ENCODE peak calls at places on chromosomes 2 and 18, in six cellular contexts. E is breast epithelium; K is A549; Z is activated T-cell treated with anti-CD3 and anti-CD28 coated beads, Interleukin-2, amount 50 U/mL, for 24 hours; Q is mesothelial cell of epicardium; C is NCI-H1417. V is an unnamed sample.

GRCh38 chr2:95314964-95315611 is 17.9 kb downstream of the KCNIP3 start:
- DNase-seq in E (peak), K (peak), Z (no peak), Q (no peak), C (no peak), V (no peak)

GRCh38 chr2:156182132-156182531 is 150.4 kb downstream of the NR4A2 start:
- DNase-seq in E (peak), K (no peak), Z (no peak), Q (no peak), C (peak), V (no peak)

GRCh38 chr2:215695876-215696275 is 260.0 kb upstream of the FN1 start:
- DNase-seq in E (no peak), K (no peak), Z (no peak), Q (no peak), C (no peak), V (no peak)

GRCh38 chr2:28665041-28665704 is 86.5 kb upstream of the PPP1CB start:
- DNase-seq in E (peak), K (no peak), Z (no peak), Q (no peak), C (peak), V (peak)

GRCh38 chr2:60556998-60557955 is 3.8 kb upstream of the BCL11A start:
- DNase-seq in E (no peak), K (no peak), Z (no peak), Q (no peak), C (peak), V (no peak)

GRCh38 chr18:75830848-75831247 is 403.3 kb upstream of the SMIM21 start:
- DNase-seq in E (no peak), K (no peak), Z (no peak), Q (no peak), C (no peak), V (no peak)

GRCh38 chr18:54766631-54767030 is 61.6 kb upstream of the RAB27B start:
- DNase-seq in E (no peak), K (no peak), Z (no peak), Q (no peak), C (no peak), V (no peak)

GRCh38 chr2:3356799-3357198 is 20.8 kb downstream of the EIPR1 start:
- DNase-seq in E (no peak), K (no peak), Z (no peak), Q (no peak), C (no peak), V (no peak)

GRCh38 chr18:44682871-44683221 is 2.2 kb downstream of the SETBP1 start:
- DNase-seq in E (no peak), K (no peak), Z (no peak), Q (no peak), C (peak), V (no peak)

GRCh38 chr2:219468410-219469185 is 30.1 kb upstream of the GMPPA start:
- DNase-seq in E (no peak), K (no peak), Z (no peak), Q (no peak), C (no peak), V (no peak)

GRCh38 chr2:221203846-221204245 is 368.3 kb downstream of the EPHA4 start:
- DNase-seq in E (no peak), K (no peak), Z (no peak), Q (no peak), C (peak), V (no peak)

GRCh38 chr18:32595735-32596134 is 125.1 kb upstream of the GAREM1 start:
- DNase-seq in E (no peak), K (no peak), Z (no peak), Q (no peak), C (no peak), V (no peak)

GRCh38 chr2:80166457-80166856 is 138.1 kb downstream of the LRRTM1 start:
- DNase-seq in E (no peak), K (no peak), Z (no peak), Q (no peak), C (no peak), V (no peak)

GRCh38 chr2:6580982-6581381 is 284.7 kb downstream of the CMPK2 start:
- DNase-seq in E (no peak), K (no peak), Z (no peak), Q (no peak), C (no peak), V (no peak)

GRCh38 chr2:134217924-134218323 is 35.9 kb upstream of the MGAT5 start:
- DNase-seq in E (no peak), K (no peak), Z (no peak), Q (no peak), C (no peak), V (no peak)

GRCh38 chr2:178700922-178701342 is 106.3 kb downstream of the TTN start:
- DNase-seq in E (no peak), K (peak), Z (no peak), Q (no peak), C (peak), V (no peak)

GRCh38 chr2:229268626-229269025 is 2.5 kb downstream of the PID1 start:
- DNase-seq in E (no peak), K (no peak), Z (no peak), Q (no peak), C (peak), V (no peak)

GRCh38 chr2:84297155-84297554 is 161.9 kb downstream of the SUCLG1 start:
- DNase-seq in E (no peak), K (no peak), Z (no peak), Q (no peak), C (no peak), V (no peak)

GRCh38 chr2:2007551-2008501 is 263.5 kb upstream of the PXDN start:
- DNase-seq in E (no peak), K (no peak), Z (no peak), Q (no peak), C (no peak), V (no peak)

GRCh38 chr2:97871096-97871780 is 124.5 kb downstream of the TMEM131 start:
- DNase-seq in E (no peak), K (no peak), Z (no peak), Q (no peak), C (no peak), V (no peak)

GRCh38 chr2:62895632-62896009 is 155.0 kb upstream of the OTX1 start:
- DNase-seq in E (no peak), K (no peak), Z (no peak), Q (no peak), C (no peak), V (no peak)

GRCh38 chr2:133574186-133574585 is 5.9 kb upstream of the NCKAP5 start:
- DNase-seq in E (no peak), K (no peak), Z (no peak), Q (no peak), C (no peak), V (no peak)

GRCh38 chr2:11129598-11130449 is 25.4 kb upstream of the SLC66A3 start:
- DNase-seq in E (peak), K (peak), Z (peak), Q (peak), C (peak), V (no peak)

GRCh38 chr2:75356857-75357256 is 157.5 kb upstream of the TACR1 start:
- DNase-seq in E (no peak), K (no peak), Z (no peak), Q (no peak), C (no peak), V (no peak)

GRCh38 chr18:39494211-39494896 is 1928.8 kb upstream of the CELF4 start:
- DNase-seq in E (no peak), K (no peak), Z (no peak), Q (no peak), C (no peak), V (no peak)

GRCh38 chr2:147399011-147399410 is 445.8 kb upstream of the ACVR2A start:
- DNase-seq in E (no peak), K (no peak), Z (no peak), Q (no peak), C (no peak), V (no peak)

GRCh38 chr2:28979041-28979440 is 2.1 kb upstream of the TOGARAM2 start:
- DNase-seq in E (no peak), K (no peak), Z (no peak), Q (no peak), C (no peak), V (no peak)

GRCh38 chr2:220341014-220341413 is 713.6 kb downstream of the SLC4A3 start:
- DNase-seq in E (no peak), K (no peak), Z (no peak), Q (no peak), C (no peak), V (no peak)